ENCODE peak calls at places on chromosomes 2 and 18, in ten cellular contexts. W is OCI-LY7, S is GM13976, D is endothelial cell of umbilical vein, J is foreskin fibroblast, T is WERI-Rb-1, A is A549, B is type B pancreatic cell, O is AG04450, Z is cardiac muscle cell. M is an unnamed sample.
A peak's percentile ranks its signal among the peaks of the same experiment; 100 is the strongest.

GRCh38 chr2:219057709-219058540 is 2.8 kb downstream of the IHH start:
- DNase-seq in J (peak; percentile 65), S (peak; percentile 94), B (no peak), W (peak; percentile 74), Z (peak; percentile 84), A (peak; percentile 60), O (no peak), T (peak; percentile 80), D (peak; percentile 60), M (peak; percentile 94)

GRCh38 chr2:46481541-46482193 is 2.3 kb downstream of the TMEM247 start:
- DNase-seq in W (no peak), D (peak; percentile 91), T (no peak), O (peak; percentile 36), Z (no peak), J (peak; percentile 85), B (no peak), A (peak; percentile 47), S (no peak), M (no peak)

GRCh38 chr2:29014331-29014730 is 33.2 kb downstream of the TOGARAM2 start:
- DNase-seq in S (no peak), W (no peak), D (no peak), Z (no peak), O (no peak), A (no peak), T (no peak), B (no peak), J (no peak), M (no peak)

GRCh38 chr2:31299547-31299946 is 65.6 kb downstream of the EHD3 start:
- DNase-seq in A (no peak), W (no peak), J (no peak), O (no peak), S (no peak), B (no peak), D (no peak), Z (no peak), T (no peak), M (no peak)

GRCh38 chr2:211451642-211452041 is 895.2 kb downstream of the CPS1 start:
- DNase-seq in D (no peak), T (no peak), B (no peak), J (no peak), O (no peak), W (no peak), S (no peak), A (no peak), Z (no peak), M (no peak)

GRCh38 chr18:62328775-62329525 is 3.8 kb downstream of the TNFRSF11A start:
- DNase-seq in W (no peak), D (peak; percentile 91), B (no peak), A (no peak), J (no peak), Z (no peak), O (no peak), S (no peak), T (no peak), M (no peak)

GRCh38 chr18:45374878-45375630 is 240.2 kb upstream of the SLC14A2 start:
- DNase-seq in T (no peak), Z (no peak), W (no peak), S (no peak), B (no peak), A (no peak), O (no peak), J (no peak), D (no peak), M (no peak)

GRCh38 chr2:241123816-241124536 is 21.9 kb upstream of the MTERF4 start:
- DNase-seq in D (no peak), B (no peak), Z (no peak), T (no peak), S (no peak), W (no peak), A (no peak), J (no peak), O (no peak), M (no peak)

GRCh38 chr18:61797691-61798590 is 94.9 kb downstream of the RNF152 start:
- DNase-seq in Z (no peak), A (no peak), B (no peak), S (no peak), W (no peak), O (no peak), D (no peak), T (no peak), J (no peak), M (no peak)

GRCh38 chr2:164009801-164010337 is 274.1 kb upstream of the FIGN start:
- DNase-seq in J (no peak), A (no peak), B (no peak), Z (no peak), O (no peak), S (no peak), W (no peak), D (no peak), T (no peak), M (no peak)

GRCh38 chr2:122209377-122209776 is 453.9 kb downstream of the TSN start:
- DNase-seq in T (no peak), W (no peak), S (no peak), A (no peak), Z (no peak), D (no peak), O (no peak), J (no peak), B (no peak), M (no peak)

GRCh38 chr2:122206101-122206500 is 450.6 kb downstream of the TSN start:
- DNase-seq in A (no peak), Z (no peak), T (no peak), D (no peak), S (no peak), O (no peak), B (no peak), W (no peak), J (no peak), M (no peak)

GRCh38 chr2:122205637-122206036 is 450.2 kb downstream of the TSN start:
- DNase-seq in W (no peak), B (no peak), A (no peak), J (no peak), S (no peak), O (no peak), T (no peak), Z (peak; percentile 59), D (no peak), M (no peak)

DNA sequence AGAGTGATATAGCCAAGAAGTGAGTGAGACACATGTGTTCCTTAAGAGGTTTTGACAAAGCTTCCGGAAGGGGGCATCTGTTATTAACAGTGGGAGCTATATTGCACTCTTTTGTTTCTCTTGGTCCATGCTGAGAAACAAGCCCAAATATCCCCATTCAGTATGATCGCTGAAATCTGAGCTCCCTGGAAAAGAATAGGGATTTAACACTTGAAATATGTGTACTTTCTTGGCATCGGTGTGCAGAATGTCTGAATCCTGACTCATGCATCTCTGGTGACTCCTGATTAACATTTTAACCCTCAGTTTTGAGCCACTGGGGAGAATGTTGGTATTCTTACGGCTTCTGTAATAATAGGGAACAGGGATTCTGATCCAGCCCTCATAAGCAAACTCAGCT is 448.1 kb downstream of the TSN start:
- DNase-seq in W (no peak), Z (no peak), T (no peak), D (peak; percentile 10), J (peak; percentile 3), A (no peak), S (no peak), O (no peak), B (no peak), M (no peak)
- TF ChIP-seq CTCF in W (no peak), Z (peak; percentile 32), T (no peak), D (no peak), J (no peak), A (no peak), S (no peak), O (no peak), B (peak; percentile 28), M (no peak)

GRCh38 chr2:160783481-160783880 is 289.9 kb upstream of the RBMS1 start:
- DNase-seq in W (no peak), S (no peak), O (no peak), T (no peak), J (peak; percentile 32), B (no peak), A (no peak), Z (no peak), D (peak; percentile 5), M (no peak)

DNA sequence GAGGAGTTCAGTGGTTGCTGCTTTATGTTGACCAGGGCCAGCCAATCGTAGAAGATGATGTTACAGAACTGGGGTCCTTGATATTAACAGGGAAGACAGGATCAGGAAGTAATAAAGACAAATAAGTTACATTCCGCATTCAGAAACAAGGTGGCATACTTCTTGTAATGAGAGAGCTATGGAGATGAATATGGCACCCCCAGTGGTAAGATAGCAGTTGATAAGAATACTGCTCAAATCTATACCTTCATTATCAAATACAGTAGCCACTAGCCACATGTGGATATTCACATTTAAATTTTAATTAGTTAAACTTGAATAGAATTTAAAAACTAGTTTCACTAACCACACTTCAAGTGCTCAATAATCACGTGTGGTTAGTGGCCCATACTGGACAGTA is 290.4 kb upstream of the RBMS1 start:
- DNase-seq in O (no peak), A (peak; percentile 17), T (no peak), Z (no peak), W (no peak), J (no peak), B (no peak), S (no peak), D (no peak), M (no peak)
- TF ChIP-seq CTCF in O (no peak), A (peak; percentile 18), T (no peak), Z (no peak), W (peak; percentile 57), J (no peak), B (no peak), S (no peak), D (peak; percentile 5), M (no peak)

DNA sequence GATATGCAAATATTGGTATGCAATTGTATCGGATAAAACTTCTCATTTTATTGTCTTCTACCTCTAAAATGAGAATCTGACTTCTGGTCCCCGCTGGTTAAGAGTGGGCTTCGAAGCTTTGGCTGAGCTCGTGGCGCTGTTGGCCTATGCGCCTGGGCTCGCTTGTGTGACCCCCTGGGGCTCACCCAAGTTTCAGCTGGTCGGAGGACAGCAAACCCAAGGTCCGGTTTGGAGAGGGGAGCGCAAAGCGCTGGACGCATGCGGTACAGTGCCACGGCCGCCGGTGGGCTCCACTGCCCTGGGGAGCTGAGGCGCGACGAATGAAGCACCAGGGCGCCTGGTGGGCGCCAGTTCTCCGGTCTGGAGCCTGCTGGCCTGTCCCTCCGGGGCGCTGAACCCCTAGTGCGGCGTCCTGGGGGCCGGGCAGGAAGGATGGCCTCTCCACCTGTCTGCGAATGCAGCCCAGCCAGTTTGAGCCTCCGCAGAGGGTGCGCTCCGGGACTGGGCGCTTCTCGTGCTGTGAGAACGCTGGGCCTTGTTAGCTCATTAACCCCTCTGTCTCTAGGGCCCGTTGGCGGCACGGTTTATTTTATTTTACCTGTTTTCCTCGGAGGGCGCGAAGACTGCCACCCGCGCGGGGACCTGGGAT is 10.3 kb downstream of the MEIS1 start:
- DNase-seq in S (no peak), Z (peak; percentile 78), J (peak; percentile 57), W (no peak), A (no peak), B (peak; percentile 73), D (no peak), T (no peak), O (no peak), M (no peak)
- TF ChIP-seq CTCF in S (no peak), Z (no peak), J (no peak), W (no peak), A (no peak), B (peak; percentile 48), D (peak; percentile 22), T (no peak), O (peak; percentile 41), M (no peak)

GRCh38 chr2:10222-10875 is 36.0 kb downstream of the FAM110C start:
- DNase-seq in B (no peak), O (no peak), A (no peak), D (peak; percentile 1), S (no peak), Z (peak; percentile 35), T (no peak), W (peak; percentile 2), J (no peak), M (no peak)

GRCh38 chr2:11248-11941 is 34.9 kb downstream of the FAM110C start:
- DNase-seq in D (peak; percentile 5), O (no peak), J (no peak), W (peak; percentile 50), T (peak; percentile 83), A (peak; percentile 92), Z (no peak), S (no peak), B (peak; percentile 84), M (no peak)
- TF ChIP-seq CTCF in D (peak; percentile 57), O (peak; percentile 25), J (peak; percentile 37), W (peak; percentile 77), T (peak; percentile 97), A (peak; percentile 26), Z (peak; percentile 63), S (peak; percentile 16), B (peak; percentile 97), M (peak; percentile 48)